ENCODE peak calls at places on chromosomes 1 and 21, in eight cellular contexts. L, R, B, A, E, X, Q and I are unnamed samples.
A peak's percentile ranks its signal among the peaks of the same experiment; 100 is the strongest.

GRCh38 chr1:6359568-6360496 is 33.7 kb downstream of the ACOT7 start:
- DNase-seq in E (peak; percentile 60), L (no peak), Q (no peak), X (peak; percentile 30), A (peak; percentile 78), R (peak; percentile 75), B (peak; percentile 67), I (no peak)

GRCh38 chr1:85884372-85885035 is 176.3 kb upstream of the ZNHIT6 start:
- DNase-seq in R (no peak), L (no peak), A (no peak), E (no peak), Q (no peak), B (no peak), X (no peak), I (no peak)

GRCh38 chr1:181608951-181609350 is 125.6 kb downstream of the CACNA1E start:
- DNase-seq in Q (no peak), B (no peak), X (no peak), R (no peak), L (no peak), A (no peak), E (no peak), I (no peak)

GRCh38 chr21:46397211-46397905 is 61.3 kb upstream of the DIP2A start:
- DNase-seq in Q (no peak), L (no peak), A (no peak), E (no peak), X (no peak), B (no peak), R (no peak), I (no peak)

GRCh38 chr1:23980725-23981063 is 567 bp upstream of the SRSF10 start:
- DNase-seq in E (peak; percentile 59), B (no peak), A (no peak), R (peak; percentile 24), Q (no peak), X (no peak), L (no peak), I (no peak)

GRCh38 chr1:29706936-29707335 is 470.6 kb downstream of the PTPRU start:
- DNase-seq in A (no peak), X (no peak), B (no peak), R (no peak), L (no peak), Q (no peak), E (no peak), I (no peak)

GRCh38 chr1:66575739-66576138 is 41.8 kb downstream of the SGIP1 start:
- DNase-seq in B (peak; percentile 30), X (no peak), E (peak; percentile 86), L (no peak), A (no peak), R (no peak), Q (no peak), I (no peak)

GRCh38 chr1:9428601-9429368 is 110.5 kb upstream of the SLC25A33 start:
- DNase-seq in B (peak; percentile 99), Q (peak; percentile 100), A (peak; percentile 99), E (peak; percentile 100), R (peak; percentile 100), L (peak; percentile 97), X (peak; percentile 99), I (peak; percentile 95)

GRCh38 chr1:118007391-118007790 is 77.9 kb downstream of the WDR3 start:
- DNase-seq in B (no peak), X (no peak), R (no peak), A (no peak), Q (no peak), L (no peak), E (no peak), I (no peak)

GRCh38 chr1:34621916-34622315 is 132.9 kb upstream of the GJB5 start:
- DNase-seq in B (no peak), L (no peak), Q (no peak), X (no peak), E (no peak), R (no peak), A (no peak), I (no peak)

GRCh38 chr1:84090447-84091244 is 53.4 kb upstream of the PRKACB start:
- DNase-seq in A (no peak), Q (no peak), E (no peak), X (no peak), R (no peak), B (no peak), L (no peak), I (no peak)

GRCh38 chr1:9416506-9416905 is 122.8 kb upstream of the SLC25A33 start:
- DNase-seq in X (no peak), R (no peak), Q (no peak), A (no peak), E (no peak), B (no peak), L (no peak), I (no peak)

GRCh38 chr1:228148196-228148861 is 1.4 kb upstream of the GJC2 start:
- DNase-seq in E (no peak), X (no peak), A (no peak), R (peak; percentile 11), L (no peak), Q (no peak), B (no peak), I (no peak)

GRCh38 chr1:2459757-2460156 is 16.3 kb upstream of the PLCH2 start:
- DNase-seq in X (no peak), B (peak; percentile 67), R (no peak), E (no peak), L (no peak), Q (no peak), A (no peak), I (no peak)

GRCh38 chr1:99590578-99591209 is 55.2 kb upstream of the PALMD start:
- DNase-seq in L (no peak), X (no peak), Q (no peak), B (peak; percentile 61), R (no peak), A (no peak), E (peak; percentile 99), I (no peak)

GRCh38 chr1:76023669-76024407 is 50.7 kb upstream of the ST6GALNAC3 start:
- DNase-seq in R (no peak), E (peak; percentile 9), A (no peak), Q (no peak), B (no peak), X (no peak), L (no peak), I (no peak)

GRCh38 chr1:40130892-40131291 is 30.3 kb upstream of the RLF start:
- DNase-seq in X (no peak), E (no peak), B (no peak), A (no peak), Q (no peak), L (no peak), R (no peak), I (no peak)

GRCh38 chr21:41119901-41120300 is 48.1 kb upstream of the BACE2 start:
- DNase-seq in Q (no peak), X (no peak), E (no peak), A (no peak), B (no peak), L (no peak), R (no peak), I (no peak)

GRCh38 chr1:64675718-64676345 is 69.0 kb upstream of the RAVER2 start:
- DNase-seq in Q (no peak), L (no peak), A (no peak), R (no peak), X (no peak), B (no peak), E (no peak), I (no peak)

GRCh38 chr1:76268341-76268740 is 193.8 kb downstream of the ST6GALNAC3 start:
- DNase-seq in X (no peak), B (no peak), L (no peak), A (no peak), Q (no peak), R (no peak), E (no peak), I (no peak)

GRCh38 chr1:38789498-38790169 is 69.9 kb downstream of the RRAGC start:
- DNase-seq in R (no peak), B (no peak), X (no peak), L (no peak), Q (no peak), A (no peak), E (no peak), I (no peak)

GRCh38 chr1:160768295-160768657 is 27.7 kb upstream of the LY9 start:
- DNase-seq in B (peak; percentile 36), E (peak; percentile 32), A (no peak), L (no peak), Q (no peak), X (peak; percentile 65), R (no peak), I (no peak)
- H3K4me3 ChIP-seq in B (no peak overlapping the region), E (no peak overlapping the region), A (no peak overlapping the region), L (peak overlapping the region; percentile 48), Q (no peak overlapping the region), X (peak overlapping the region; percentile 44), R (no peak overlapping the region), I (peak overlapping the region; percentile 8)

GRCh38 chr1:33327587-33328325 is 6.9 kb upstream of the A3GALT2 start:
- DNase-seq in X (no peak), Q (peak; percentile 53), B (peak; percentile 78), E (peak; percentile 97), L (no peak), A (peak; percentile 83), R (no peak), I (no peak)
- H3K27ac ChIP-seq in X (no peak overlapping the region), Q (peak overlapping the region; percentile 57), B (peak overlapping the region; percentile 4), E (peak overlapping the region; percentile 70), L (no peak overlapping the region), A (peak overlapping the region; percentile 47), R (no peak overlapping the region), I (peak overlapping the region; percentile 48)

GRCh38 chr21:45290948-45291612 is 3.4 kb upstream of the POFUT2 start:
- DNase-seq in X (no peak), L (no peak), Q (peak; percentile 43), E (peak; percentile 53), A (peak; percentile 82), R (peak; percentile 27), B (no peak), I (no peak)

GRCh38 chr21:45289655-45290515 is 2.2 kb upstream of the POFUT2 start:
- DNase-seq in X (no peak), L (no peak), E (no peak), R (peak; percentile 10), B (no peak), A (peak; percentile 54), Q (peak; percentile 49), I (no peak)

GRCh38 chr21:45287438-45288391 is at the start of gene POFUT2:
- DNase-seq in Q (peak; percentile 99), X (peak; percentile 98), L (peak; percentile 65), R (peak; percentile 98), B (peak; percentile 98), A (peak; percentile 98), E (peak; percentile 92), I (peak; percentile 76)

GRCh38 chr21:45288441-45288841 is 746 bp upstream of the POFUT2 start:
- DNase-seq in B (no peak), X (no peak), Q (peak; percentile 49), R (no peak), A (peak; percentile 71), E (no peak), L (no peak), I (no peak)

GRCh38 chr21:45289134-45289533 is 1.4 kb upstream of the POFUT2 start:
- DNase-seq in E (no peak), X (no peak), A (no peak), B (no peak), Q (no peak), R (no peak), L (no peak), I (no peak)
- H3K4me3 ChIP-seq in E (peak overlapping the region; percentile 77), X (no peak overlapping the region), A (no peak overlapping the region), B (no peak overlapping the region), Q (no peak overlapping the region), R (no peak overlapping the region), L (no peak overlapping the region), I (no peak overlapping the region)

GRCh38 chr1:1001057-1001630 is 1.2 kb upstream of the HES4 start:
- DNase-seq in E (no peak), A (no peak), X (no peak), Q (no peak), R (no peak), B (peak; percentile 40), L (no peak), I (no peak)
- H3K27ac ChIP-seq in E (peak overlapping the region; percentile 97), A (peak overlapping the region; percentile 100), X (no peak overlapping the region), Q (peak overlapping the region; percentile 98), R (peak overlapping the region; percentile 96), B (peak overlapping the region; percentile 100), L (peak overlapping the region; percentile 91), I (peak overlapping the region; percentile 99)